ENCODE peak calls at places on chromosomes 2 and 18, in four cellular contexts. One of them, this sample, is unnamed.

GRCh38 chr2:210502997-210503621 is 26.6 kb upstream of the LANCL1 start:
- DNase-seq in GM23338: peak
- DNase-seq in OCI-LY7: peak
- DNase-seq in PC-3: peak
- DNase-seq in this sample: peak

GRCh38 chr2:109304731-109305470 is 175.9 kb downstream of the SH3RF3 start:
- DNase-seq in GM23338: no peak
- DNase-seq in OCI-LY7: no peak
- DNase-seq in PC-3: no peak
- DNase-seq in this sample: no peak

GRCh38 chr18:68922392-68922791 is 124.5 kb downstream of the CCDC102B start:
- DNase-seq in GM23338: no peak
- DNase-seq in OCI-LY7: no peak
- DNase-seq in PC-3: no peak
- DNase-seq in this sample: no peak

GRCh38 chr18:74479486-74480148 is 16.5 kb upstream of the CNDP2 start:
- DNase-seq in GM23338: no peak
- DNase-seq in OCI-LY7: no peak
- DNase-seq in PC-3: no peak
- DNase-seq in this sample: no peak

GRCh38 chr18:80176334-80177080 is 67.4 kb downstream of the ADNP2 start:
- DNase-seq in GM23338: no peak
- DNase-seq in OCI-LY7: no peak
- DNase-seq in PC-3: peak
- DNase-seq in this sample: no peak

GRCh38 chr2:45497355-45497754 is 113.7 kb downstream of the SRBD1 start:
- DNase-seq in GM23338: no peak
- DNase-seq in OCI-LY7: peak
- DNase-seq in PC-3: no peak
- DNase-seq in this sample: peak

GRCh38 chr2:149661844-149662243 is 74.3 kb upstream of the MMADHC start:
- DNase-seq in GM23338: peak
- DNase-seq in OCI-LY7: no peak
- DNase-seq in PC-3: peak
- DNase-seq in this sample: no peak

GRCh38 chr18:63079114-63079513 is 240.5 kb downstream of the BCL2 start:
- DNase-seq in GM23338: peak
- DNase-seq in OCI-LY7: peak
- DNase-seq in PC-3: no peak
- DNase-seq in this sample: peak

GRCh38 chr2:218564056-218564455 is 4.1 kb downstream of the USP37 start:
- DNase-seq in GM23338: no peak
- DNase-seq in OCI-LY7: no peak
- DNase-seq in PC-3: no peak
- DNase-seq in this sample: no peak

GRCh38 chr2:64504774-64505720 is 19.1 kb upstream of the AFTPH start:
- DNase-seq in GM23338: no peak
- DNase-seq in OCI-LY7: no peak
- DNase-seq in PC-3: no peak
- DNase-seq in this sample: no peak

GRCh38 chr18:75216212-75216925 is 5.8 kb downstream of the TSHZ1 start:
- DNase-seq in GM23338: no peak
- DNase-seq in OCI-LY7: no peak
- DNase-seq in PC-3: no peak
- DNase-seq in this sample: no peak

GRCh38 chr2:219353129-219353528 is 20.6 kb upstream of the RESP18 start:
- DNase-seq in GM23338: no peak
- DNase-seq in OCI-LY7: no peak
- DNase-seq in PC-3: no peak
- DNase-seq in this sample: no peak

GRCh38 chr18:13540783-13541182 is 185.6 kb downstream of the FAM210A start:
- DNase-seq in GM23338: no peak
- DNase-seq in OCI-LY7: no peak
- DNase-seq in PC-3: no peak
- DNase-seq in this sample: no peak

GRCh38 chr18:66222174-66222573 is 381.7 kb downstream of the CDH19 start:
- DNase-seq in GM23338: no peak
- DNase-seq in OCI-LY7: no peak
- DNase-seq in PC-3: peak
- DNase-seq in this sample: no peak

GRCh38 chr2:156350374-156351142 is 18.0 kb upstream of the NR4A2 start:
- DNase-seq in GM23338: no peak
- DNase-seq in OCI-LY7: no peak
- DNase-seq in PC-3: no peak
- DNase-seq in this sample: peak

GRCh38 chr2:218400167-218400929 is 680 bp downstream of the CTDSP1 start:
- DNase-seq in GM23338: peak
- DNase-seq in OCI-LY7: peak
- DNase-seq in PC-3: no peak
- DNase-seq in this sample: peak

GRCh38 chr18:77127769-77128671 is 4.6 kb downstream of the MBP start:
- DNase-seq in GM23338: no peak
- DNase-seq in OCI-LY7: peak
- DNase-seq in PC-3: peak
- DNase-seq in this sample: no peak

GRCh38 chr2:172953970-172954852 is 121.4 kb upstream of the MAP3K20 start:
- DNase-seq in GM23338: no peak
- DNase-seq in OCI-LY7: no peak
- DNase-seq in PC-3: peak
- DNase-seq in this sample: no peak

GRCh38 chr2:23235292-23235691 is 149.7 kb upstream of the KLHL29 start:
- DNase-seq in GM23338: no peak
- DNase-seq in OCI-LY7: no peak
- DNase-seq in PC-3: peak
- DNase-seq in this sample: no peak

GRCh38 chr2:72803151-72803550 is 22.7 kb downstream of the EXOC6B start:
- DNase-seq in GM23338: no peak
- DNase-seq in OCI-LY7: no peak
- DNase-seq in PC-3: peak
- DNase-seq in this sample: no peak

GRCh38 chr2:23691576-23691975 is 235.3 kb downstream of the ATAD2B start:
- DNase-seq in GM23338: no peak
- DNase-seq in OCI-LY7: no peak
- DNase-seq in PC-3: no peak
- DNase-seq in this sample: no peak

GRCh38 chr2:226799976-226800940 is 638 bp upstream of the IRS1 start:
- DNase-seq in GM23338: peak
- DNase-seq in OCI-LY7: peak
- DNase-seq in PC-3: peak
- DNase-seq in this sample: peak

GRCh38 chr2:135299656-135300244 is 231.3 kb downstream of the ZRANB3 start:
- DNase-seq in GM23338: no peak
- DNase-seq in OCI-LY7: no peak
- DNase-seq in PC-3: peak
- DNase-seq in this sample: no peak

GRCh38 chr2:20071397-20072383 is 20.3 kb upstream of the LAPTM4A start:
- DNase-seq in GM23338: peak
- DNase-seq in OCI-LY7: no peak
- DNase-seq in PC-3: peak
- DNase-seq in this sample: no peak

GRCh38 chr2:17643031-17643615 is 102.6 kb downstream of the VSNL1 start:
- DNase-seq in GM23338: no peak
- DNase-seq in OCI-LY7: no peak
- DNase-seq in PC-3: peak
- DNase-seq in this sample: no peak

GRCh38 chr18:8413751-8414150 is 195.5 kb upstream of the RAB12 start:
- DNase-seq in GM23338: no peak
- DNase-seq in OCI-LY7: no peak
- DNase-seq in PC-3: no peak
- DNase-seq in this sample: no peak

GRCh38 chr2:224946911-224947310 is 95.4 kb downstream of the DOCK10 start:
- DNase-seq in GM23338: no peak
- DNase-seq in OCI-LY7: peak
- DNase-seq in PC-3: peak
- DNase-seq in this sample: peak

GRCh38 chr2:171316755-171317337 is 116.9 kb downstream of the METTL8 start:
- DNase-seq in GM23338: peak
- DNase-seq in OCI-LY7: no peak
- DNase-seq in PC-3: no peak
- DNase-seq in this sample: no peak

GRCh38 chr2:107529146-107529545 is 297.5 kb upstream of the RGPD4 start:
- DNase-seq in GM23338: peak
- DNase-seq in OCI-LY7: no peak
- DNase-seq in PC-3: peak
- DNase-seq in this sample: no peak

GRCh38 chr2:12284487-12284886 is 432.2 kb upstream of the TRIB2 start:
- DNase-seq in GM23338: no peak
- DNase-seq in OCI-LY7: no peak
- DNase-seq in PC-3: peak
- DNase-seq in this sample: no peak

GRCh38 chr18:23191952-23192662 is 56.8 kb downstream of the CABLES1 start:
- DNase-seq in GM23338: no peak
- DNase-seq in OCI-LY7: no peak
- DNase-seq in PC-3: peak
- DNase-seq in this sample: peak

GRCh38 chr2:232876071-232876977 is 6.3 kb downstream of the SNORC start:
- DNase-seq in GM23338: peak
- DNase-seq in OCI-LY7: peak
- DNase-seq in PC-3: peak
- DNase-seq in this sample: peak

GRCh38 chr18:63553117-63553516 is 10.9 kb downstream of the SERPINB12 start:
- DNase-seq in GM23338: no peak
- DNase-seq in OCI-LY7: peak
- DNase-seq in PC-3: peak
- DNase-seq in this sample: no peak

GRCh38 chr2:167784071-167784400 is 463.4 kb downstream of the STK39 start:
- DNase-seq in GM23338: no peak
- DNase-seq in OCI-LY7: no peak
- DNase-seq in PC-3: no peak
- DNase-seq in this sample: no peak

GRCh38 chr2:148918554-148918953 is 43.5 kb downstream of the KIF5C start:
- DNase-seq in GM23338: no peak
- DNase-seq in OCI-LY7: no peak
- DNase-seq in PC-3: no peak
- DNase-seq in this sample: no peak

GRCh38 chr2:112883669-112884068 is 27.3 kb upstream of the IL37 start:
- DNase-seq in GM23338: no peak
- DNase-seq in OCI-LY7: no peak
- DNase-seq in PC-3: no peak
- DNase-seq in this sample: no peak

GRCh38 chr2:112879491-112880041 is 31.4 kb upstream of the IL37 start:
- DNase-seq in GM23338: no peak
- DNase-seq in OCI-LY7: peak
- DNase-seq in PC-3: no peak
- DNase-seq in this sample: no peak

GRCh38 chr2:112880081-112880531 is 30.9 kb upstream of the IL37 start:
- DNase-seq in GM23338: no peak
- DNase-seq in OCI-LY7: peak
- DNase-seq in PC-3: peak
- DNase-seq in this sample: no peak

GRCh38 chr2:112881217-112882000 is 29.6 kb upstream of the IL37 start:
- DNase-seq in GM23338: no peak
- DNase-seq in OCI-LY7: peak
- DNase-seq in PC-3: peak
- DNase-seq in this sample: no peak

DNA sequence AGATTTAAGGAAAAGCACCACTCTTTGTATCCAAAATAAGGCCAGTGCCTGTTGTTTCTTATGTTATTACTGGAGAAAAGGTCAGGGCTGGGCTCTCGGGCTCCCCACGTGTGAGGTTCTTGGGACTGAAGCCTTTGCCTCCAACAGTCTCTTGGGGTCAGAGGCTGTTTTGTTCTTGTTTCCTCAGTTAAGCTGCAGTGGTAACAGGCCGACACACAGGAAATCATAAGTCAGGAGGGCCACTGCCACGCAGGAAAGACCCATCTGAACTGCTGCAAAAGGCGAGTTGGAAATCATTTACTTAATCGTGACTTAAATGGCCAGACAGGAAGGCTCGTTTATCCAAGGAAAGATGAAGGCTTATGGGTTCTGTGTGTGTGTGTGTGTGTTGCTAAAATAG is 30.3 kb upstream of the IL37 start:
- DNase-seq in GM23338: no peak
- DNase-seq in OCI-LY7: peak
- DNase-seq in PC-3: no peak
- DNase-seq in this sample: no peak
- TF ChIP-seq EZH2phosphoT487 in GM23338: no peak
- TF ChIP-seq EZH2phosphoT487 in OCI-LY7: no peak
- TF ChIP-seq EZH2phosphoT487 in PC-3: no peak
- TF ChIP-seq EZH2phosphoT487 in this sample: no peak

DNA sequence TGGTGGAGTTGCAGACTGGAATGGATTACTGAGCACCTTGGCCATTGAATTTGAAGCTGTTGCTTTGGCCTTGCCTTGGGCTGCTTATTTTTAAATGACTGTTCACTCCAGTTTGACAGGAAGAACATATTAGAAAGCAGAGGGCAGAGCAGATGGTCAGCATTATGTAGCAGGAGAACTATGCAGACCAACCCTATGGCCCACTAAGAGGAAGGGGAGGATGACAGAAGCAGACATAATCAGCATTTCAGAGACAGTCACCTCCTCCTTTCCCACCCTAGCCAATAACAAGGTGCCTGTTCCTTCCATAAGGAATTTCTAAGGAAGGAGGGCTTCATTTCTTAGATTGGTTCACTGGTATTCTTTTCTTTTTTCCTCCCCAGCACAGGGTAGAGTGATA is 2.4 kb downstream of the CHRNA1 start:
- DNase-seq in GM23338: no peak
- DNase-seq in OCI-LY7: no peak
- DNase-seq in PC-3: peak
- DNase-seq in this sample: no peak
- TF ChIP-seq EZH2phosphoT487 in GM23338: no peak
- TF ChIP-seq EZH2phosphoT487 in OCI-LY7: no peak
- TF ChIP-seq EZH2phosphoT487 in PC-3: no peak
- TF ChIP-seq EZH2phosphoT487 in this sample: no peak

GRCh38 chr2:236321430-236321829 is 57.2 kb upstream of the ASB18 start:
- DNase-seq in GM23338: no peak
- DNase-seq in OCI-LY7: no peak
- DNase-seq in PC-3: no peak
- DNase-seq in this sample: no peak
- TF ChIP-seq EZH2phosphoT487 in GM23338: no peak
- TF ChIP-seq EZH2phosphoT487 in OCI-LY7: no peak
- TF ChIP-seq EZH2phosphoT487 in PC-3: no peak
- TF ChIP-seq EZH2phosphoT487 in this sample: no peak

DNA sequence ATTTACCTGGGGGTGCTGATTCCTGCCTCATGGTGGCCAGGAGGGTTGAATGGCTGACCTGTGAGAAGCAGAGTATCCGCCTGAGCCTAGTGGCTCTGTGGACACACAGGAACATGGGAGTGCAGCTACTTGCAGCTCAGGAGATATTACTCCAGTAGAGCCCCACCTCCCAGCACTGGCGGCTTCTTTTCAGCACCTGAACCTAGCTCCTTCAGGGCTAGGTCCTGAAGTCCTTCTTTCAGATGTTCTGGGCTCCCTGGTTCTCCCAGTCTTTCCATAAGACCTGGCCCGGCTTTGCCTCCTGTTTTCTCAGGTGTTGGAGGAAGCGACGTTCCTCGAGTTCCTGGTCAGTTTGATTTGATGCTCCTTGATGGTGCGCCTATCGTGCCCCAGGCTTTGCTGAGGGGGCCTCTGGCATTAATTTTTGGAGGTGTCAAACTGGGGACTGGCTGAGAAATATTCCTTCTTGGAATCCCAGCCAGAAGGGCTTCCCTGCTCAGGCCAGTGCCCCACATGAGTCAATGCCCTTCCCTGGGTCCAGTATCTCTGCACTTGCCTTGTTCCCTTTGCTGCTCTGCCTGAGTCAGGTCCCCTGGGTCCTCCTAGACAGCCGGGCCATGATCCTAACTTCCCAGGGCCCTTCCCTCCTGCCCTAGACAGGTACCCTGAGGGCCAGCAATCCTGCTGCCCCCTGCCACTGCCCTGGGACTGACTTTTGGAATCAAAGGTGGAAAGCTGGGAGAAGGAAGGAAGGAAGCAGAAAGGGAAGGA is 110.7 kb upstream of the HAAO start:
- DNase-seq in GM23338: no peak
- DNase-seq in OCI-LY7: no peak
- DNase-seq in PC-3: no peak
- DNase-seq in this sample: no peak
- TF ChIP-seq EZH2phosphoT487 in GM23338: no peak
- TF ChIP-seq EZH2phosphoT487 in OCI-LY7: no peak
- TF ChIP-seq EZH2phosphoT487 in PC-3: no peak
- TF ChIP-seq EZH2phosphoT487 in this sample: no peak